ENCODE peak calls at places on chromosomes 6 and 20, in ten cellular contexts. One of them, this sample, is unnamed.

GRCh38 chr6:34521463-34522288 is 34.5 kb downstream of the SPDEF start:
- DNase-seq in HCT116: no peak
- DNase-seq in CD8-positive, alpha-beta T cell: no peak
- DNase-seq in psoas muscle: no peak
- DNase-seq in GM06990: no peak
- DNase-seq in fibroblast of lung: no peak
- DNase-seq in endothelial cell: no peak
- DNase-seq in breast epithelium: no peak
- DNase-seq in PC-9: no peak
- DNase-seq in heart right ventricle: no peak
- DNase-seq in this sample: no peak

GRCh38 chr6:156557269-156557885 is 219.8 kb upstream of the ARID1B start:
- DNase-seq in HCT116: no peak
- DNase-seq in CD8-positive, alpha-beta T cell: no peak
- DNase-seq in psoas muscle: no peak
- DNase-seq in GM06990: no peak
- DNase-seq in fibroblast of lung: peak; percentile 47
- DNase-seq in endothelial cell: no peak
- DNase-seq in breast epithelium: no peak
- DNase-seq in PC-9: no peak
- DNase-seq in heart right ventricle: peak; percentile 40
- DNase-seq in this sample: no peak

GRCh38 chr20:35463455-35464300 is 8.3 kb downstream of the CEP250 start:
- DNase-seq in HCT116: peak; percentile 40
- DNase-seq in CD8-positive, alpha-beta T cell: peak; percentile 60
- DNase-seq in psoas muscle: no peak
- DNase-seq in GM06990: no peak
- DNase-seq in fibroblast of lung: peak; percentile 82
- DNase-seq in endothelial cell: peak; percentile 67
- DNase-seq in breast epithelium: no peak
- DNase-seq in PC-9: peak; percentile 56
- DNase-seq in heart right ventricle: peak; percentile 63
- DNase-seq in this sample: peak; percentile 67

GRCh38 chr20:54846948-54847347 is 371.6 kb downstream of the DOK5 start:
- DNase-seq in HCT116: no peak
- DNase-seq in CD8-positive, alpha-beta T cell: no peak
- DNase-seq in psoas muscle: no peak
- DNase-seq in GM06990: no peak
- DNase-seq in fibroblast of lung: no peak
- DNase-seq in endothelial cell: no peak
- DNase-seq in breast epithelium: no peak
- DNase-seq in PC-9: no peak
- DNase-seq in heart right ventricle: no peak
- DNase-seq in this sample: no peak

GRCh38 chr6:36196880-36197548 is 470 bp downstream of the BRPF3 start:
- DNase-seq in HCT116: peak; percentile 91
- DNase-seq in CD8-positive, alpha-beta T cell: peak; percentile 100
- DNase-seq in psoas muscle: peak; percentile 99
- DNase-seq in GM06990: peak; percentile 97
- DNase-seq in fibroblast of lung: peak; percentile 97
- DNase-seq in endothelial cell: peak; percentile 100
- DNase-seq in breast epithelium: peak; percentile 99
- DNase-seq in PC-9: peak; percentile 89
- DNase-seq in heart right ventricle: peak; percentile 99
- DNase-seq in this sample: peak; percentile 100

GRCh38 chr6:41626917-41627316 is 11.4 kb upstream of the MDFI start:
- DNase-seq in HCT116: no peak
- DNase-seq in CD8-positive, alpha-beta T cell: no peak
- DNase-seq in psoas muscle: no peak
- DNase-seq in GM06990: no peak
- DNase-seq in fibroblast of lung: no peak
- DNase-seq in endothelial cell: no peak
- DNase-seq in breast epithelium: no peak
- DNase-seq in PC-9: no peak
- DNase-seq in heart right ventricle: no peak
- DNase-seq in this sample: no peak

GRCh38 chr6:163599136-163599535 is 184.6 kb downstream of the QKI start:
- DNase-seq in HCT116: no peak
- DNase-seq in CD8-positive, alpha-beta T cell: no peak
- DNase-seq in psoas muscle: no peak
- DNase-seq in GM06990: no peak
- DNase-seq in fibroblast of lung: no peak
- DNase-seq in endothelial cell: no peak
- DNase-seq in breast epithelium: no peak
- DNase-seq in PC-9: no peak
- DNase-seq in heart right ventricle: no peak
- DNase-seq in this sample: no peak

GRCh38 chr6:129708496-129709216 is 1.3 kb downstream of the ARHGAP18 start:
- DNase-seq in HCT116: no peak
- DNase-seq in CD8-positive, alpha-beta T cell: no peak
- DNase-seq in psoas muscle: no peak
- DNase-seq in GM06990: no peak
- DNase-seq in fibroblast of lung: no peak
- DNase-seq in endothelial cell: no peak
- DNase-seq in breast epithelium: no peak
- DNase-seq in PC-9: no peak
- DNase-seq in heart right ventricle: no peak
- DNase-seq in this sample: no peak

GRCh38 chr20:40279390-40279789 is 409.6 kb downstream of the MAFB start:
- DNase-seq in HCT116: no peak
- DNase-seq in CD8-positive, alpha-beta T cell: no peak
- DNase-seq in psoas muscle: no peak
- DNase-seq in GM06990: no peak
- DNase-seq in fibroblast of lung: peak; percentile 88
- DNase-seq in endothelial cell: no peak
- DNase-seq in breast epithelium: no peak
- DNase-seq in PC-9: no peak
- DNase-seq in heart right ventricle: peak; percentile 43
- DNase-seq in this sample: no peak

GRCh38 chr6:26550250-26550993 is 12.3 kb downstream of the HMGN4 start:
- DNase-seq in HCT116: no peak
- DNase-seq in CD8-positive, alpha-beta T cell: peak; percentile 61
- DNase-seq in psoas muscle: peak; percentile 66
- DNase-seq in GM06990: peak; percentile 87
- DNase-seq in fibroblast of lung: peak; percentile 45
- DNase-seq in endothelial cell: peak; percentile 65
- DNase-seq in breast epithelium: no peak
- DNase-seq in PC-9: no peak
- DNase-seq in heart right ventricle: peak; percentile 46
- DNase-seq in this sample: peak; percentile 61
- TF ChIP-seq CTCF in HCT116: no peak
- TF ChIP-seq CTCF in CD8-positive, alpha-beta T cell: no peak
- TF ChIP-seq CTCF in psoas muscle: no peak
- TF ChIP-seq CTCF in GM06990: peak; percentile 14
- TF ChIP-seq CTCF in fibroblast of lung: peak; percentile 8
- TF ChIP-seq CTCF in endothelial cell: no peak
- TF ChIP-seq CTCF in breast epithelium: no peak
- TF ChIP-seq CTCF in PC-9: no peak
- TF ChIP-seq CTCF in heart right ventricle: no peak
- TF ChIP-seq CTCF in this sample: peak; percentile 9

DNA sequence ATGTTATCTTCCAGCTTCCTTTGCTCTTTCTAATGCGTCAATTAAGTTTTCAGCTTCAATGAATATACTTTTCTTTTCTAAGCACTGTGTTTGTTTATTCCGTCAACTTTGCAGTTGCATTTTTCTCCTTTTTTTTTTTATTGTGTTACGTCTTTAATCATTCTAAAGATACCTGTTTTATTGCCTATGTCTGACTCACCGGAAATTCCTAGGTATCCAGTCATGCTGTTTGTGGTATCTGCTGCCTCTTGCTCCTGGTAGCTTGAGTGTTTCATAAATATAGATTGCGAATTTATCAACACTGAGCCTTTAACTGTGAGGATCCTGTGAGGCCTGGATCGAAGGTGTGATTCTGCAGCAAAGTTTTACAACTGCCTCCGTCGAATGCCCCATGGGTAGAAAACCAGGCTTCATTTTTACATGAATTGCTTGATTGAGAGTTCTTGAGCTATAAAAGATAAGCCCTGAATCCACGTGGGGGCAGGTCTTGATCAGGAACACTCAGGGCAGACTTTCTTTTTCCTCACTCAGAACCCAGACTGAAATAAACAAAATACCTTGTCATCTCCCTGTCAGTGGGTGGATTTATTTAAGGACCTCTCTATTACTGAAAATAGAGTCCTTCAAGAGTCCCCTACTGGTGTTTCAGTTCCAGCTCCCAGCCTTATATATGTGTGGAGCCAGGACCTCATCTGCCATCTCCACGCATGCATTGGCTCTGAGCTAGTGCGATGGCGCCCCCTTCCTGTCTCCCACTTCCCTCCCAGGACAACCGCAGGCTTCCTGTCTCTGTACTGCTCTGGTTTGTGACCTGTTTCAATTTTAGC is 60.1 kb upstream of the LRRC1 start:
- DNase-seq in HCT116: peak; percentile 92
- DNase-seq in CD8-positive, alpha-beta T cell: no peak
- DNase-seq in psoas muscle: no peak
- DNase-seq in GM06990: no peak
- DNase-seq in fibroblast of lung: peak; percentile 26
- DNase-seq in endothelial cell: peak; percentile 38
- DNase-seq in breast epithelium: no peak
- DNase-seq in PC-9: peak; percentile 96
- DNase-seq in heart right ventricle: peak; percentile 29
- DNase-seq in this sample: peak; percentile 15
- TF ChIP-seq CTCF in HCT116: peak; percentile 76
- TF ChIP-seq CTCF in CD8-positive, alpha-beta T cell: no peak
- TF ChIP-seq CTCF in psoas muscle: no peak
- TF ChIP-seq CTCF in GM06990: peak; percentile 53
- TF ChIP-seq CTCF in fibroblast of lung: peak; percentile 37
- TF ChIP-seq CTCF in endothelial cell: peak; percentile 22
- TF ChIP-seq CTCF in breast epithelium: no peak
- TF ChIP-seq CTCF in PC-9: peak; percentile 61
- TF ChIP-seq CTCF in heart right ventricle: peak; percentile 11
- TF ChIP-seq CTCF in this sample: peak; percentile 40

GRCh38 chr20:62174870-62175624 is 7.8 kb upstream of the MTG2 start:
- DNase-seq in HCT116: no peak
- DNase-seq in CD8-positive, alpha-beta T cell: no peak
- DNase-seq in psoas muscle: no peak
- DNase-seq in GM06990: no peak
- DNase-seq in fibroblast of lung: no peak
- DNase-seq in endothelial cell: no peak
- DNase-seq in breast epithelium: no peak
- DNase-seq in PC-9: no peak
- DNase-seq in heart right ventricle: no peak
- DNase-seq in this sample: no peak
- TF ChIP-seq CTCF in HCT116: no peak
- TF ChIP-seq CTCF in CD8-positive, alpha-beta T cell: no peak
- TF ChIP-seq CTCF in psoas muscle: no peak
- TF ChIP-seq CTCF in GM06990: no peak
- TF ChIP-seq CTCF in fibroblast of lung: no peak
- TF ChIP-seq CTCF in endothelial cell: no peak
- TF ChIP-seq CTCF in breast epithelium: no peak
- TF ChIP-seq CTCF in PC-9: no peak
- TF ChIP-seq CTCF in heart right ventricle: no peak
- TF ChIP-seq CTCF in this sample: no peak

DNA sequence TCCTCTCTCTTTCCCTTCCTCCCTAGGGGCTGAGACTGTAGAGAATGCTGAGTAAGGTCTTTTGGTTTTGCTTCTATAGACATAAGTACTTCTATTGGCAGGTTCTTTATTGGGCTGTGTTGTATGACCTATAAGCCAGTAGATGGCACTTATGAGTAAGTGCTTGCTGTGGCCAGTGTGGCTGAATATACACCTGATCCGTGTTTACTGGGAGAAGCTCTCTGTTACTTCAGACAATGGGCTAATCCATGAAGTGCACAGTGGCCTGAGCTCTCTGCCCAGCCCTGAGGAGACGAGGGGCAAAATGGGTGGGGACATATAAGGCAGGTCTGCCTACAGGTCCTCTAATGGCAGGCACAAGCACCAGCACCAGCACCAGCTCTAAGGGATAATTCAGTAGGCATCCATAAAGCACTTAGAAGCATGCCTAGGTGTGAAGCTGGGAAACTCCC is 610.3 kb downstream of the RNF144B start:
- DNase-seq in HCT116: peak; percentile 52
- DNase-seq in CD8-positive, alpha-beta T cell: no peak
- DNase-seq in psoas muscle: no peak
- DNase-seq in GM06990: peak; percentile 3
- DNase-seq in fibroblast of lung: peak; percentile 65
- DNase-seq in endothelial cell: no peak
- DNase-seq in breast epithelium: no peak
- DNase-seq in PC-9: peak; percentile 58
- DNase-seq in heart right ventricle: no peak
- DNase-seq in this sample: peak; percentile 41
- TF ChIP-seq CTCF in HCT116: peak; percentile 45
- TF ChIP-seq CTCF in CD8-positive, alpha-beta T cell: no peak
- TF ChIP-seq CTCF in psoas muscle: peak; percentile 47
- TF ChIP-seq CTCF in GM06990: peak; percentile 69
- TF ChIP-seq CTCF in fibroblast of lung: peak; percentile 70
- TF ChIP-seq CTCF in endothelial cell: peak; percentile 44
- TF ChIP-seq CTCF in breast epithelium: peak; percentile 41
- TF ChIP-seq CTCF in PC-9: peak; percentile 77
- TF ChIP-seq CTCF in heart right ventricle: peak; percentile 49
- TF ChIP-seq CTCF in this sample: no peak

GRCh38 chr20:49729780-49730179 is 16.1 kb upstream of the B4GALT5 start:
- DNase-seq in HCT116: no peak
- DNase-seq in CD8-positive, alpha-beta T cell: no peak
- DNase-seq in psoas muscle: no peak
- DNase-seq in GM06990: no peak
- DNase-seq in fibroblast of lung: no peak
- DNase-seq in endothelial cell: no peak
- DNase-seq in breast epithelium: no peak
- DNase-seq in PC-9: no peak
- DNase-seq in heart right ventricle: no peak
- DNase-seq in this sample: no peak
- TF ChIP-seq CTCF in HCT116: no peak
- TF ChIP-seq CTCF in CD8-positive, alpha-beta T cell: no peak
- TF ChIP-seq CTCF in psoas muscle: no peak
- TF ChIP-seq CTCF in GM06990: no peak
- TF ChIP-seq CTCF in fibroblast of lung: no peak
- TF ChIP-seq CTCF in endothelial cell: no peak
- TF ChIP-seq CTCF in breast epithelium: no peak
- TF ChIP-seq CTCF in PC-9: no peak
- TF ChIP-seq CTCF in heart right ventricle: no peak
- TF ChIP-seq CTCF in this sample: no peak

GRCh38 chr20:6055981-6056569 is 2.2 kb upstream of the LRRN4 start:
- DNase-seq in HCT116: no peak
- DNase-seq in CD8-positive, alpha-beta T cell: no peak
- DNase-seq in psoas muscle: no peak
- DNase-seq in GM06990: no peak
- DNase-seq in fibroblast of lung: no peak
- DNase-seq in endothelial cell: no peak
- DNase-seq in breast epithelium: no peak
- DNase-seq in PC-9: no peak
- DNase-seq in heart right ventricle: no peak
- DNase-seq in this sample: no peak
- TF ChIP-seq CTCF in HCT116: no peak
- TF ChIP-seq CTCF in CD8-positive, alpha-beta T cell: no peak
- TF ChIP-seq CTCF in psoas muscle: no peak
- TF ChIP-seq CTCF in GM06990: no peak
- TF ChIP-seq CTCF in fibroblast of lung: no peak
- TF ChIP-seq CTCF in endothelial cell: no peak
- TF ChIP-seq CTCF in breast epithelium: no peak
- TF ChIP-seq CTCF in PC-9: no peak
- TF ChIP-seq CTCF in heart right ventricle: no peak
- TF ChIP-seq CTCF in this sample: no peak

DNA sequence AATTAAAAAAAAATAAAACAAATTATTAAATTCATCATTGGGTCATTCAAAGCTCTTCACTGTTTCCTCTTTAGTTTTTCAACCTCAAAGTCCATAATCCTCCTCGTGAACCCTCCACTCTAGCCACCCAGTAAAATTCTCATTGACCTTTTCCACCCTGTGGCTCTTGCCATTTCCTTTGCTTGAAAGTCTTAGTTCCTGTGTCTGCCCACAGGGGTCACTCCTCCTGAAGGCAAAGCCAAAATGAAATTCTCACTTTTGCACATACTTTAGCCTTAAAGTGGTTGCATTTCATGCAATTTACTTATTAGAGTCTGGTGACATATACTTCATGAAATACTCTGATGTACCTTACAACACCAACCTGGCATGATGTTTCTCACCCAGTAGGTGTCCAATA is 263.7 kb downstream of the BMP2 start:
- DNase-seq in HCT116: no peak
- DNase-seq in CD8-positive, alpha-beta T cell: no peak
- DNase-seq in psoas muscle: no peak
- DNase-seq in GM06990: no peak
- DNase-seq in fibroblast of lung: no peak
- DNase-seq in endothelial cell: peak; percentile 14
- DNase-seq in breast epithelium: no peak
- DNase-seq in PC-9: no peak
- DNase-seq in heart right ventricle: no peak
- DNase-seq in this sample: no peak
- TF ChIP-seq CTCF in HCT116: no peak
- TF ChIP-seq CTCF in CD8-positive, alpha-beta T cell: no peak
- TF ChIP-seq CTCF in psoas muscle: no peak
- TF ChIP-seq CTCF in GM06990: no peak
- TF ChIP-seq CTCF in fibroblast of lung: peak; percentile 36
- TF ChIP-seq CTCF in endothelial cell: peak; percentile 76
- TF ChIP-seq CTCF in breast epithelium: no peak
- TF ChIP-seq CTCF in PC-9: no peak
- TF ChIP-seq CTCF in heart right ventricle: no peak
- TF ChIP-seq CTCF in this sample: no peak